ENCODE peak calls at places on chromosomes 6 and 20, in six cellular contexts. One of them, this sample, is unnamed.

GRCh38 chr6:166490671-166491500 is 95.6 kb downstream of the RAMACL start:
- DNase-seq in IMR-90: peak
- DNase-seq in fibroblast of mammary gland: peak
- DNase-seq in progenitor cell of endocrine pancreas: no peak
- DNase-seq in astrocyte: peak
- DNase-seq in GM12865: no peak
- DNase-seq in this sample: no peak

GRCh38 chr20:43040427-43040826 is 149.3 kb downstream of the PTPRT start:
- DNase-seq in GM12865: peak
- DNase-seq in astrocyte: no peak
- DNase-seq in fibroblast of mammary gland: no peak
- DNase-seq in progenitor cell of endocrine pancreas: peak
- DNase-seq in IMR-90: no peak
- DNase-seq in this sample: no peak

GRCh38 chr6:105649192-105649591 is 246.3 kb upstream of the PREP start:
- DNase-seq in fibroblast of mammary gland: no peak
- DNase-seq in astrocyte: no peak
- DNase-seq in GM12865: peak
- DNase-seq in progenitor cell of endocrine pancreas: no peak
- DNase-seq in IMR-90: no peak
- DNase-seq in this sample: no peak

GRCh38 chr6:147448212-147448611 is 60.3 kb upstream of the SAMD5 start:
- DNase-seq in progenitor cell of endocrine pancreas: no peak
- DNase-seq in GM12865: peak
- DNase-seq in IMR-90: no peak
- DNase-seq in fibroblast of mammary gland: no peak
- DNase-seq in astrocyte: no peak
- DNase-seq in this sample: no peak

GRCh38 chr6:44561832-44562496 is 174.5 kb downstream of the CDC5L start:
- DNase-seq in fibroblast of mammary gland: no peak
- DNase-seq in astrocyte: no peak
- DNase-seq in IMR-90: no peak
- DNase-seq in GM12865: no peak
- DNase-seq in progenitor cell of endocrine pancreas: no peak
- DNase-seq in this sample: no peak

GRCh38 chr6:61886608-61887259 is 399.3 kb downstream of the KHDRBS2 start:
- DNase-seq in GM12865: no peak
- DNase-seq in fibroblast of mammary gland: no peak
- DNase-seq in astrocyte: no peak
- DNase-seq in progenitor cell of endocrine pancreas: no peak
- DNase-seq in IMR-90: no peak
- DNase-seq in this sample: no peak

GRCh38 chr20:54234991-54235390 is 27.1 kb downstream of the PFDN4 start:
- DNase-seq in progenitor cell of endocrine pancreas: no peak
- DNase-seq in GM12865: no peak
- DNase-seq in astrocyte: no peak
- DNase-seq in fibroblast of mammary gland: no peak
- DNase-seq in IMR-90: no peak
- DNase-seq in this sample: no peak

GRCh38 chr6:33623895-33624381 is 2.8 kb downstream of the ITPR3 start:
- DNase-seq in fibroblast of mammary gland: no peak
- DNase-seq in progenitor cell of endocrine pancreas: no peak
- DNase-seq in IMR-90: no peak
- DNase-seq in astrocyte: no peak
- DNase-seq in GM12865: no peak
- DNase-seq in this sample: no peak

GRCh38 chr20:9903048-9903651 is 64.3 kb upstream of the PAK5 start:
- DNase-seq in astrocyte: no peak
- DNase-seq in progenitor cell of endocrine pancreas: no peak
- DNase-seq in fibroblast of mammary gland: peak
- DNase-seq in IMR-90: no peak
- DNase-seq in GM12865: peak
- DNase-seq in this sample: no peak

GRCh38 chr6:68252632-68253031 is 382.4 kb upstream of the ADGRB3 start:
- DNase-seq in astrocyte: no peak
- DNase-seq in IMR-90: no peak
- DNase-seq in fibroblast of mammary gland: no peak
- DNase-seq in progenitor cell of endocrine pancreas: no peak
- DNase-seq in GM12865: no peak
- DNase-seq in this sample: no peak

GRCh38 chr6:34234667-34235604 is 1.7 kb upstream of the HMGA1 start:
- DNase-seq in IMR-90: no peak
- DNase-seq in GM12865: peak
- DNase-seq in astrocyte: no peak
- DNase-seq in fibroblast of mammary gland: no peak
- DNase-seq in progenitor cell of endocrine pancreas: peak
- DNase-seq in this sample: peak

DNA sequence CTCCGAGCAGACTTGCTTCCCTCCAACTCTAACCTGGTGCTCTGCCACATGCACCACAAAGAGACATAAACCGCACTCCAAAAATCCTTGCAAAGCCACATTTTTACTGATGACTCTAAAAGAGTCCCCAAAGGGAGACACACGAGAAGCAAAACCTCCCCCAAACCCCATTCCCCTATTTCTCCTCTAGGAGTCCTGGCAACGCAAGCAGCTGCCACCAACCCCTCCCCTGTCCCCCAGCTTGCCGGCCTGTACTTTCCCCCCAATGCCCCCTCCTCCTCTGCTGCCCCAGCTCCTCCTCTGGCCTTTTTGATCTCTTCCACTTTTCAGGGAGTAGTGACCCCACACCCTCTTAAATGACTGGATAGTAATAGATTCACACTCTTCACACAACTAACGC is 180.0 kb upstream of the ARID1B start:
- DNase-seq in IMR-90: no peak
- DNase-seq in GM12865: no peak
- DNase-seq in progenitor cell of endocrine pancreas: no peak
- DNase-seq in fibroblast of mammary gland: no peak
- DNase-seq in astrocyte: no peak
- DNase-seq in this sample: no peak
- TF ChIP-seq CTCF in IMR-90: no peak
- TF ChIP-seq CTCF in GM12865: no peak
- TF ChIP-seq CTCF in progenitor cell of endocrine pancreas: no peak
- TF ChIP-seq CTCF in fibroblast of mammary gland: no peak
- TF ChIP-seq CTCF in astrocyte: no peak
- TF ChIP-seq CTCF in this sample: no peak

GRCh38 chr20:575230-575629 is 31.6 kb upstream of the CSNK2A1 start:
- DNase-seq in progenitor cell of endocrine pancreas: no peak
- DNase-seq in GM12865: no peak
- DNase-seq in IMR-90: no peak
- DNase-seq in astrocyte: no peak
- DNase-seq in fibroblast of mammary gland: no peak
- DNase-seq in this sample: no peak

GRCh38 chr20:574297-574942 is 30.8 kb upstream of the CSNK2A1 start:
- DNase-seq in progenitor cell of endocrine pancreas: no peak
- DNase-seq in fibroblast of mammary gland: no peak
- DNase-seq in IMR-90: no peak
- DNase-seq in GM12865: no peak
- DNase-seq in astrocyte: no peak
- DNase-seq in this sample: no peak

GRCh38 chr20:573414-574296 is 30.1 kb upstream of the CSNK2A1 start:
- DNase-seq in fibroblast of mammary gland: no peak
- DNase-seq in astrocyte: no peak
- DNase-seq in GM12865: no peak
- DNase-seq in IMR-90: no peak
- DNase-seq in progenitor cell of endocrine pancreas: no peak
- DNase-seq in this sample: no peak

GRCh38 chr20:576156-576555 is 32.6 kb upstream of the CSNK2A1 start:
- DNase-seq in fibroblast of mammary gland: no peak
- DNase-seq in IMR-90: no peak
- DNase-seq in GM12865: no peak
- DNase-seq in progenitor cell of endocrine pancreas: no peak
- DNase-seq in astrocyte: no peak
- DNase-seq in this sample: no peak

GRCh38 chr20:577167-577791 is 32.8 kb downstream of the TCF15 start:
- DNase-seq in IMR-90: peak
- DNase-seq in astrocyte: no peak
- DNase-seq in progenitor cell of endocrine pancreas: no peak
- DNase-seq in fibroblast of mammary gland: peak
- DNase-seq in GM12865: peak
- DNase-seq in this sample: no peak
- TF ChIP-seq CTCF in IMR-90: peak
- TF ChIP-seq CTCF in astrocyte: peak
- TF ChIP-seq CTCF in progenitor cell of endocrine pancreas: peak
- TF ChIP-seq CTCF in fibroblast of mammary gland: peak
- TF ChIP-seq CTCF in GM12865: peak
- TF ChIP-seq CTCF in this sample: no peak

GRCh38 chr6:170236131-170236851 is 54.6 kb downstream of the DLL1 start:
- DNase-seq in IMR-90: no peak
- DNase-seq in astrocyte: no peak
- DNase-seq in progenitor cell of endocrine pancreas: no peak
- DNase-seq in fibroblast of mammary gland: no peak
- DNase-seq in GM12865: no peak
- DNase-seq in this sample: no peak
- TF ChIP-seq CTCF in IMR-90: no peak
- TF ChIP-seq CTCF in astrocyte: no peak
- TF ChIP-seq CTCF in progenitor cell of endocrine pancreas: no peak
- TF ChIP-seq CTCF in fibroblast of mammary gland: no peak
- TF ChIP-seq CTCF in GM12865: no peak
- TF ChIP-seq CTCF in this sample: no peak

GRCh38 chr20:56205350-56205749 is 43.2 kb upstream of the MC3R start:
- DNase-seq in astrocyte: no peak
- DNase-seq in progenitor cell of endocrine pancreas: no peak
- DNase-seq in fibroblast of mammary gland: no peak
- DNase-seq in GM12865: no peak
- DNase-seq in IMR-90: no peak
- DNase-seq in this sample: no peak

GRCh38 chr20:56204206-56204605 is 44.3 kb upstream of the MC3R start:
- DNase-seq in fibroblast of mammary gland: no peak
- DNase-seq in progenitor cell of endocrine pancreas: no peak
- DNase-seq in IMR-90: no peak
- DNase-seq in GM12865: no peak
- DNase-seq in astrocyte: no peak
- DNase-seq in this sample: no peak

GRCh38 chr20:56207656-56208055 is 40.9 kb upstream of the MC3R start:
- DNase-seq in progenitor cell of endocrine pancreas: no peak
- DNase-seq in IMR-90: no peak
- DNase-seq in fibroblast of mammary gland: no peak
- DNase-seq in astrocyte: no peak
- DNase-seq in GM12865: no peak
- DNase-seq in this sample: no peak

GRCh38 chr20:56200456-56200855 is 48.1 kb upstream of the MC3R start:
- DNase-seq in astrocyte: no peak
- DNase-seq in fibroblast of mammary gland: peak
- DNase-seq in progenitor cell of endocrine pancreas: no peak
- DNase-seq in IMR-90: no peak
- DNase-seq in GM12865: peak
- DNase-seq in this sample: no peak

DNA sequence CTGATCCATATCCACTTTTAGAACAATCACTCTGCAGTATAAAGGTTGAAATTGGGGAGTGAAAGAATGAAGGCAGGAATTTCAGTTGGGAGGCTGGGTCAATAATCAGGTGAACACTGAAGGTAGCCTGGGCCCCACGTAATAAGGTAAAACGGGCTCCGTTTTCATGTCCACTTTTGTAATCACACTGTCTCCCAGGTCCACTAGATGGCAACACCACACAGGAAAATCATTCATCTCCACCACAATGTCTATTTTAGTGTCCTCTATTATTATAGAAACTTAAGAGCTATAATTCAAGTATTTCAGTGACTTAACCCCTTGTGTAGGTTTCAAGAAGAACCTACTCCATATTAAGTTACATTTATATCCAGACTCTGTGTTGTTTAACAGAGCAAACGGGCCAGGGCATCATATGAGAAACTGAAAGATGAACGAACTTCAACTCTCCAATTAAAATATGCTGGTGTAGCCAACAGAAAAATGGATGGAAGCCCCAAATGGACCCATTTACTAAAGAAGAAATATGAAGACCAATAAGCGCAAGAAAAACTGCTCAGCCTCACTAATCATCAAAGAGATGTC is 45.9 kb upstream of the MC3R start:
- DNase-seq in fibroblast of mammary gland: peak
- DNase-seq in progenitor cell of endocrine pancreas: no peak
- DNase-seq in IMR-90: no peak
- DNase-seq in astrocyte: no peak
- DNase-seq in GM12865: no peak
- DNase-seq in this sample: no peak
- TF ChIP-seq CTCF in fibroblast of mammary gland: peak
- TF ChIP-seq CTCF in progenitor cell of endocrine pancreas: no peak
- TF ChIP-seq CTCF in IMR-90: peak
- TF ChIP-seq CTCF in astrocyte: peak
- TF ChIP-seq CTCF in GM12865: no peak
- TF ChIP-seq CTCF in this sample: no peak